ENCODE peak calls at places on chromosomes 11 and 22, in six cellular contexts. Z is activated effector memory CD4-positive, alpha-beta T cell treated with anti-CD3 and anti-CD28 coated beads, Interleukin-2, amount 50 U/mL, for 16 hours; I is stimulated activated CD4-positive, alpha-beta T cell treated with anti-CD3 and anti-CD28 coated beads, Interleukin-15, amount 100 ng/mL, for 1 hour; C is NCI-H1092 treated with DMSO at 0.1 percent for 48 hours; Y is neuronal stem cell; E is KG1. O is an unnamed sample.
A peak's percentile ranks its signal among the peaks of the same experiment; 100 is the strongest.

GRCh38 chr11:1391165-1392010 is 1.7 kb downstream of the BRSK2 start:
- DNase-seq in Z (no peak), Y (no peak), I (no peak), E (no peak), C (no peak), O (no peak)

GRCh38 chr22:41833369-41834004 is 582 bp downstream of the SREBF2 start:
- DNase-seq in E (no peak), Z (peak; percentile 84), I (peak; percentile 32), Y (no peak), C (peak; percentile 58), O (no peak)

GRCh38 chr22:27670701-27671412 is 130.7 kb downstream of the MN1 start:
- DNase-seq in Y (peak; percentile 90), C (no peak), E (peak; percentile 23), I (no peak), Z (no peak), O (peak; percentile 56)

GRCh38 chr11:34651551-34651950 is 30.7 kb downstream of the EHF start:
- DNase-seq in C (no peak), E (no peak), Z (no peak), I (no peak), Y (no peak), O (no peak)

GRCh38 chr11:34997872-34998548 is 81.6 kb downstream of the PDHX start:
- DNase-seq in I (no peak), Y (no peak), C (peak; percentile 13), Z (no peak), E (peak; percentile 21), O (peak; percentile 74)

GRCh38 chr11:63847363-63847762 is 8.5 kb downstream of the MARK2 start:
- DNase-seq in Z (no peak), C (no peak), E (no peak), I (no peak), Y (no peak), O (no peak)

GRCh38 chr11:81368192-81368591 is 1365.5 kb downstream of the FAM181B start:
- DNase-seq in Y (no peak), C (no peak), E (no peak), I (no peak), Z (no peak), O (no peak)

GRCh38 chr11:3169235-3169951 is 4.3 kb upstream of the OSBPL5 start:
- DNase-seq in Y (no peak), I (no peak), C (peak; percentile 35), Z (no peak), E (no peak), O (peak; percentile 81)

GRCh38 chr11:8273281-8273680 is 9.6 kb upstream of the LMO1 start:
- DNase-seq in I (no peak), Y (no peak), Z (no peak), E (no peak), C (no peak), O (peak; percentile 49)

GRCh38 chr11:68503792-68504191 is 43.2 kb downstream of the PPP6R3 start:
- DNase-seq in Z (no peak), E (no peak), I (no peak), C (peak; percentile 29), Y (no peak), O (no peak)

GRCh38 chr11:8282621-8283509 is 19.2 kb upstream of the LMO1 start:
- DNase-seq in C (no peak), I (no peak), Y (no peak), E (no peak), Z (no peak), O (no peak)

GRCh38 chr22:26852176-26852575 is 194.8 kb downstream of the MIAT start:
- DNase-seq in Z (no peak), Y (peak; percentile 68), C (no peak), E (no peak), I (no peak), O (no peak)

GRCh38 chr22:37254206-37254866 is 10.3 kb upstream of the RAC2 start:
- DNase-seq in E (no peak), Y (no peak), Z (peak; percentile 3), I (no peak), C (no peak), O (no peak)

GRCh38 chr11:103624708-103625623 is 411.5 kb upstream of the DDI1 start:
- DNase-seq in Z (no peak), Y (no peak), E (no peak), I (no peak), C (no peak), O (peak; percentile 89)

GRCh38 chr11:8277691-8278090 is 14.0 kb upstream of the LMO1 start:
- DNase-seq in E (no peak), C (no peak), I (no peak), Z (peak; percentile 37), Y (no peak), O (no peak)

GRCh38 chr11:133821776-133822175 is 23.5 kb downstream of the SPATA19 start:
- DNase-seq in Y (peak; percentile 72), E (no peak), I (no peak), C (peak; percentile 88), Z (no peak), O (peak; percentile 36)

GRCh38 chr11:103898577-103899336 is 137.7 kb upstream of the DDI1 start:
- DNase-seq in E (no peak), I (no peak), Z (no peak), Y (no peak), C (no peak), O (no peak)

GRCh38 chr11:128055576-128056217 is 531.7 kb downstream of the ETS1 start:
- DNase-seq in C (no peak), Z (no peak), Y (no peak), E (no peak), I (no peak), O (no peak)

GRCh38 chr11:100851584-100852152 is 164.6 kb downstream of the ARHGAP42 start:
- DNase-seq in I (no peak), C (no peak), Y (no peak), E (no peak), Z (no peak), O (no peak)

GRCh38 chr22:42074153-42074750 is at the start of gene PHETA2:
- DNase-seq in Y (no peak), Z (peak; percentile 86), E (no peak), I (peak; percentile 35), C (no peak), O (no peak)

GRCh38 chr11:128330203-128330602 is 257.2 kb downstream of the ETS1 start:
- DNase-seq in C (no peak), Z (no peak), I (no peak), Y (no peak), E (no peak), O (no peak)

GRCh38 chr11:68142028-68142412 is 20.8 kb upstream of the CHKA start:
- DNase-seq in Y (no peak), E (peak; percentile 78), I (no peak), C (no peak), Z (peak; percentile 74), O (peak; percentile 37)